ENCODE peak calls at places on chromosomes 7 and 10, in seven cellular contexts. N is body of pancreas, L is OCI-LY7, A is cardiac fibroblast, I is heart right ventricle, T is dorsolateral prefrontal cortex, O is epithelial cell of esophagus. M is an unnamed sample.

GRCh38 chr10:59372543-59372942 is 10.2 kb upstream of the FAM13C start:
- DNase-seq in A (peak; percentile 69), L (no peak), N (no peak), T (no peak), O (no peak), I (no peak), M (no peak)

GRCh38 chr7:101373812-101374612 is 11.3 kb downstream of the COL26A1 start:
- DNase-seq in T (no peak), I (no peak), N (peak; percentile 22), A (no peak), L (no peak), O (no peak), M (no peak)

GRCh38 chr10:74418285-74418872 is 267.4 kb downstream of the ADK start:
- DNase-seq in A (no peak), N (peak; percentile 76), O (peak; percentile 10), T (peak; percentile 60), L (no peak), I (no peak), M (peak; percentile 43)

GRCh38 chr7:80781561-80781979 is 137.3 kb downstream of the SEMA3C start:
- DNase-seq in I (peak; percentile 23), O (peak; percentile 68), N (peak; percentile 17), A (peak; percentile 91), T (peak; percentile 32), L (no peak), M (no peak)

GRCh38 chr10:52779541-52780390 is 7.2 kb upstream of the MBL2 start:
- DNase-seq in L (peak; percentile 68), I (peak; percentile 63), O (peak; percentile 69), T (peak; percentile 73), A (peak; percentile 65), N (peak; percentile 76), M (peak; percentile 90)

GRCh38 chr10:7405637-7406036 is 5.2 kb downstream of the SFMBT2 start:
- DNase-seq in O (no peak), I (no peak), N (no peak), A (no peak), T (no peak), L (no peak), M (no peak)

GRCh38 chr10:86262671-86263165 is 103.9 kb downstream of the GRID1 start:
- DNase-seq in T (peak; percentile 90), O (no peak), L (no peak), I (no peak), A (no peak), N (no peak), M (no peak)

GRCh38 chr7:36999851-37000480 is 275.7 kb upstream of the AOAH start:
- DNase-seq in L (no peak), T (no peak), N (peak; percentile 32), I (no peak), O (peak; percentile 8), A (no peak), M (no peak)

GRCh38 chr10:51926336-51926735 is 226.9 kb upstream of the CSTF2T start:
- DNase-seq in O (no peak), L (no peak), A (no peak), T (peak; percentile 57), I (no peak), N (no peak), M (no peak)

GRCh38 chr7:128010392-128011078 is 20.7 kb downstream of the LRRC4 start:
- DNase-seq in L (peak; percentile 13), T (no peak), N (no peak), O (no peak), A (no peak), I (no peak), M (no peak)

GRCh38 chr7:44738876-44739665 is 9.6 kb upstream of the ZMIZ2 start:
- DNase-seq in O (no peak), A (no peak), L (no peak), T (no peak), I (no peak), N (no peak), M (no peak)

GRCh38 chr7:158958618-158959017 is 102.3 kb downstream of the DYNC2I1 start:
- DNase-seq in L (no peak), A (no peak), I (no peak), N (no peak), O (no peak), T (no peak), M (no peak)

GRCh38 chr7:128827248-128827958 is 2.8 kb upstream of the FLNC start:
- DNase-seq in L (no peak), I (peak; percentile 62), O (peak; percentile 45), A (peak; percentile 89), T (no peak), N (no peak), M (no peak)

GRCh38 chr10:1499344-1499957 is 237.9 kb downstream of the ADARB2 start:
- DNase-seq in L (no peak), T (no peak), A (peak; percentile 2), I (no peak), N (no peak), O (no peak), M (no peak)

GRCh38 chr10:33238643-33239042 is 95.8 kb downstream of the NRP1 start:
- DNase-seq in T (no peak), A (peak; percentile 89), N (no peak), L (no peak), O (peak; percentile 79), I (no peak), M (no peak)

GRCh38 chr7:117645456-117646181 is 165.8 kb downstream of the CFTR start:
- DNase-seq in A (peak; percentile 48), I (no peak), L (no peak), T (no peak), N (no peak), O (peak; percentile 55), M (no peak)

GRCh38 chr7:134513169-134513752 is 14.1 kb upstream of the AKR1B10 start:
- DNase-seq in O (peak; percentile 79), A (peak; percentile 78), L (peak; percentile 45), N (peak; percentile 40), I (peak; percentile 17), T (no peak), M (peak; percentile 32)

GRCh38 chr7:20219446-20220292 is 2.5 kb upstream of the MACC1 start:
- DNase-seq in I (peak; percentile 55), T (peak; percentile 28), L (peak; percentile 83), A (peak; percentile 96), O (peak; percentile 91), N (peak; percentile 91), M (peak; percentile 45)

GRCh38 chr7:92528188-92528957 is at the start of the genes PEX1 and RBM48:
- DNase-seq in L (peak; percentile 99), N (peak; percentile 96), I (peak; percentile 95), A (peak; percentile 99), T (peak; percentile 95), O (peak; percentile 100), M (peak; percentile 82)

GRCh38 chr7:151400626-151401315 is 9.1 kb downstream of the WDR86 start:
- DNase-seq in A (no peak), L (peak; percentile 79), T (no peak), O (no peak), N (no peak), I (no peak), M (no peak)

GRCh38 chr7:35430547-35431153 is 176.8 kb upstream of the TBX20 start:
- DNase-seq in O (peak; percentile 16), T (no peak), L (peak; percentile 61), A (peak; percentile 36), I (no peak), N (no peak), M (no peak)

GRCh38 chr7:44477955-44478354 is 12.5 kb downstream of the NUDCD3 start:
- DNase-seq in O (no peak), A (no peak), I (no peak), L (no peak), N (no peak), T (no peak), M (no peak)

GRCh38 chr10:11906714-11907113 is 83.6 kb downstream of the PROSER2 start:
- DNase-seq in A (no peak), N (no peak), T (no peak), L (no peak), O (no peak), I (no peak), M (no peak)

GRCh38 chr10:11899067-11899876 is 76.1 kb downstream of the PROSER2 start:
- DNase-seq in I (no peak), O (no peak), L (no peak), A (no peak), T (no peak), N (no peak), M (no peak)

GRCh38 chr10:11901454-11902431 is 78.6 kb downstream of the PROSER2 start:
- DNase-seq in L (no peak), I (no peak), T (no peak), N (no peak), O (peak; percentile 33), A (peak; percentile 12), M (no peak)

GRCh38 chr10:11901036-11901301 is 77.8 kb downstream of the PROSER2 start:
- DNase-seq in L (no peak), N (no peak), I (no peak), O (no peak), T (no peak), A (no peak), M (no peak)

DNA sequence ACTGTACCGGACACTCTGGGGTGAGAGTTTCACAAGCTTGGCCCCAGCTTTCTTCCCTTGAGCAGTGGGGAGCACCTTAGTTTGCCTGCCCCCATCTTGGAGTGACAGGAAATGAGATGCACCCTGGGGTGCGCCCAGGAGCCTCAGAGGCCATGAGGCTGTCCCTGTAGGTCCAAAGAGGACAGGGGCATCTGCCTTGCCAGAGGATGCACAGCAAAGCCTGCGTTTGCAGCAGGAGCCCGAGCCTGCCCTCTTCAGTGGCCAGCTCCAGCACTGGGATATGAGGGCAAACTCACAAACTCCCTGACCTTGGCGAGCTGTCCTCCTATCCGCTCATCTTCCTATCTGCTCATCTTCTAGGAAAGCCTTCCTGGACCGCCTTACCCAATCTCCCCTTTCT is 79.5 kb downstream of the PROSER2 start:
- DNase-seq in T (no peak), O (no peak), L (no peak), A (no peak), N (no peak), I (no peak), M (no peak)
- TF ChIP-seq CTCF in T (no peak), O (no peak), L (no peak), A (no peak), N (no peak), I (no peak), M (no peak)

GRCh38 chr10:63866075-63866746 is 345.0 kb downstream of the REEP3 start:
- DNase-seq in A (peak; percentile 70), N (peak; percentile 53), T (peak; percentile 48), I (peak; percentile 21), O (peak; percentile 55), L (peak; percentile 46), M (peak; percentile 74)

GRCh38 chr10:63862860-63863259 is 341.7 kb downstream of the REEP3 start:
- DNase-seq in O (no peak), N (no peak), L (no peak), I (no peak), A (no peak), T (no peak), M (no peak)

GRCh38 chr10:63865210-63865609 is 344.0 kb downstream of the REEP3 start:
- DNase-seq in I (no peak), O (no peak), N (no peak), L (no peak), A (no peak), T (no peak), M (no peak)

GRCh38 chr10:63866747-63867140 is 345.5 kb downstream of the REEP3 start:
- DNase-seq in T (no peak), N (no peak), A (peak; percentile 47), I (no peak), O (peak; percentile 33), L (peak; percentile 10), M (no peak)
- TF ChIP-seq CTCF in T (peak; percentile 5), N (peak; percentile 4), A (peak; percentile 16), I (no peak), O (peak; percentile 30), L (peak; percentile 70), M (peak; percentile 55)

GRCh38 chr10:117078168-117078837 is 59.8 kb downstream of the VAX1 start:
- DNase-seq in O (peak; percentile 39), L (no peak), I (no peak), T (no peak), N (no peak), A (no peak), M (no peak)
- TF ChIP-seq CTCF in O (no peak), L (no peak), I (no peak), T (no peak), N (no peak), A (no peak), M (no peak)

GRCh38 chr10:103781329-103782061 is 73.9 kb downstream of the SH3PXD2A start:
- DNase-seq in N (no peak), A (peak; percentile 89), O (peak; percentile 97), L (peak; percentile 48), T (no peak), I (no peak), M (no peak)
- TF ChIP-seq CTCF in N (no peak), A (peak; percentile 51), O (peak; percentile 66), L (peak; percentile 74), T (no peak), I (no peak), M (peak; percentile 37)

M was measured in neural crest cell.